ENCODE peak calls at places on chromosomes 3 and 15, in nine cellular contexts. M is T-helper 1 cell; V is activated effector memory CD4-positive, alpha-beta T cell treated with anti-CD3 and anti-CD28 coated beads, Interleukin-2, amount 50 U/mL, for 16 hours; L is GM23338; F is activated CD4-positive, alpha-beta T cell treated with anti-CD3 and anti-CD28 coated beads, Interleukin-2, amount 10 ng/mL, durations not matched to agents 7 days and 5 days; A is effector CD4-positive, alpha-beta T cell; C is SJSA1; H is GM04504; O is AG09309. R is an unnamed sample.
A peak's percentile ranks its signal among the peaks of the same experiment; 100 is the strongest.

GRCh38 chr3:120119846-120120510 is 25.7 kb upstream of the GSK3B start:
- DNase-seq in M (no peak), V (no peak), L (no peak), F (no peak), A (no peak), C (no peak), H (no peak), O (no peak), R (no peak)

GRCh38 chr3:153162513-153163348 is 705 bp downstream of the RAP2B start:
- DNase-seq in M (peak; percentile 19), V (peak; percentile 81), L (peak; percentile 56), F (peak; percentile 43), A (peak; percentile 18), C (peak; percentile 46), H (no peak), O (no peak), R (peak; percentile 17)

GRCh38 chr3:17645074-17645698 is 97.2 kb downstream of the TBC1D5 start:
- DNase-seq in M (no peak), V (no peak), L (peak; percentile 86), F (peak; percentile 11), A (no peak), C (no peak), H (no peak), O (no peak), R (peak; percentile 8)

GRCh38 chr3:119498188-119498987 is at the start of gene TIMMDC1:
- DNase-seq in M (peak; percentile 95), V (peak; percentile 100), L (peak; percentile 99), F (peak; percentile 98), A (peak; percentile 96), C (peak; percentile 94), H (peak; percentile 92), O (peak; percentile 77), R (peak; percentile 80)

GRCh38 chr3:169591983-169592644 is 71.4 kb downstream of the MECOM start:
- DNase-seq in M (no peak), V (no peak), L (no peak), F (no peak), A (no peak), C (no peak), H (no peak), O (no peak), R (no peak)

GRCh38 chr15:29822100-29822684 is at the start of gene TJP1:
- DNase-seq in M (no peak), V (no peak), L (peak; percentile 88), F (no peak), A (no peak), C (peak; percentile 85), H (peak; percentile 56), O (no peak), R (peak; percentile 55)

GRCh38 chr3:22859618-22860017 is 343.5 kb upstream of the UBE2E2 start:
- DNase-seq in M (no peak), V (no peak), L (no peak), F (no peak), A (no peak), C (no peak), H (no peak), O (no peak), R (no peak)

GRCh38 chr3:107065094-107065861 is 312.0 kb upstream of the CCDC54 start:
- DNase-seq in M (no peak), V (no peak), L (no peak), F (no peak), A (no peak), C (no peak), H (no peak), O (no peak), R (no peak)

GRCh38 chr3:156826896-156827882 is 1.0 kb downstream of the LEKR1 start:
- DNase-seq in M (no peak), V (no peak), L (peak; percentile 74), F (no peak), A (no peak), C (no peak), H (no peak), O (no peak), R (peak; percentile 38)

GRCh38 chr3:149120051-149120972 is 9.1 kb upstream of the HPS3 start:
- DNase-seq in M (no peak), V (no peak), L (peak; percentile 83), F (peak; percentile 46), A (peak; percentile 12), C (no peak), H (peak; percentile 33), O (peak; percentile 43), R (peak; percentile 54)

GRCh38 chr3:167289435-167289834 is 90.7 kb downstream of the ZBBX start:
- DNase-seq in M (no peak), V (no peak), L (no peak), F (no peak), A (no peak), C (no peak), H (no peak), O (no peak), R (no peak)

GRCh38 chr3:37852097-37852496 is 9.6 kb upstream of the CTDSPL start:
- DNase-seq in M (no peak), V (no peak), L (no peak), F (no peak), A (no peak), C (no peak), H (no peak), O (no peak), R (no peak)

GRCh38 chr3:161893972-161894371 is 397.4 kb downstream of the OTOL1 start:
- DNase-seq in M (no peak), V (no peak), L (no peak), F (no peak), A (no peak), C (no peak), H (no peak), O (peak; percentile 70), R (no peak)

GRCh38 chr3:150408232-150409124 is at the start of gene TSC22D2:
- DNase-seq in M (peak; percentile 95), V (peak; percentile 99), L (peak; percentile 75), F (peak; percentile 93), A (peak; percentile 96), C (peak; percentile 95), H (peak; percentile 85), O (no peak), R (peak; percentile 97)

GRCh38 chr3:69671082-69671952 is 67.9 kb upstream of the MITF start:
- DNase-seq in M (no peak), V (no peak), L (peak; percentile 63), F (peak; percentile 21), A (no peak), C (no peak), H (peak; percentile 14), O (no peak), R (peak; percentile 17)

GRCh38 chr3:142447308-142447851 is 457 bp downstream of the XRN1 start:
- DNase-seq in M (peak; percentile 29), V (peak; percentile 79), L (peak; percentile 49), F (peak; percentile 50), A (peak; percentile 28), C (peak; percentile 49), H (peak; percentile 18), O (no peak), R (peak; percentile 52)

GRCh38 chr3:112004664-112005063 is 5.9 kb downstream of the TAGLN3 start:
- DNase-seq in M (no peak), V (no peak), L (no peak), F (no peak), A (no peak), C (no peak), H (no peak), O (no peak), R (no peak)

GRCh38 chr3:197540961-197541377 is 14.8 kb downstream of the BDH1 start:
- DNase-seq in M (no peak), V (no peak), L (peak; percentile 75), F (no peak), A (no peak), C (no peak), H (no peak), O (no peak), R (no peak)

GRCh38 chr3:104992618-104993017 is 374.1 kb upstream of the ALCAM start:
- DNase-seq in M (no peak), V (no peak), L (no peak), F (no peak), A (no peak), C (no peak), H (no peak), O (no peak), R (no peak)

GRCh38 chr15:52464040-52464439 is 64.6 kb downstream of the MYO5A start:
- DNase-seq in M (no peak), V (no peak), L (no peak), F (no peak), A (no peak), C (no peak), H (no peak), O (no peak), R (no peak)

GRCh38 chr3:167854846-167855245 is 119.3 kb downstream of the SERPINI1 start:
- DNase-seq in M (no peak), V (no peak), L (no peak), F (no peak), A (no peak), C (no peak), H (no peak), O (no peak), R (no peak)

GRCh38 chr3:50519471-50520089 is 16.1 kb upstream of the CACNA2D2 start:
- DNase-seq in M (peak; percentile 62), V (peak; percentile 89), L (peak; percentile 89), F (peak; percentile 82), A (peak; percentile 68), C (peak; percentile 51), H (peak; percentile 6), O (no peak), R (peak; percentile 57)

GRCh38 chr15:78208887-78209645 is 25.3 kb downstream of the ACSBG1 start:
- DNase-seq in M (no peak), V (peak; percentile 9), L (no peak), F (peak; percentile 3), A (no peak), C (no peak), H (no peak), O (no peak), R (no peak)

GRCh38 chr15:89383635-89384604 is 49.3 kb upstream of the POLG start:
- DNase-seq in M (no peak), V (no peak), L (peak; percentile 39), F (no peak), A (no peak), C (no peak), H (no peak), O (no peak), R (peak; percentile 34)

GRCh38 chr3:72200332-72200731 is 415.4 kb upstream of the PROK2 start:
- DNase-seq in M (no peak), V (no peak), L (no peak), F (no peak), A (no peak), C (no peak), H (no peak), O (no peak), R (no peak)

GRCh38 chr3:143121240-143122088 is 1.9 kb downstream of the CHST2 start:
- DNase-seq in M (peak; percentile 10), V (peak; percentile 85), L (peak; percentile 81), F (peak; percentile 71), A (peak; percentile 45), C (no peak), H (no peak), O (no peak), R (peak; percentile 28)

GRCh38 chr3:99484871-99485270 is 153.5 kb upstream of the COL8A1 start:
- DNase-seq in M (no peak), V (no peak), L (no peak), F (no peak), A (no peak), C (peak; percentile 66), H (no peak), O (no peak), R (no peak)

GRCh38 chr3:129013491-129013891 is 12.4 kb downstream of the EFCC1 start:
- DNase-seq in M (no peak), V (peak; percentile 55), L (peak; percentile 55), F (no peak), A (no peak), C (no peak), H (no peak), O (no peak), R (no peak)

GRCh38 chr3:28317438-28318022 is 31.0 kb upstream of the ZCWPW2 start:
- DNase-seq in M (peak; percentile 33), V (no peak), L (peak; percentile 74), F (peak; percentile 58), A (peak; percentile 8), C (no peak), H (peak; percentile 14), O (no peak), R (peak; percentile 37)

GRCh38 chr3:14453368-14453710 is 50.9 kb downstream of the SLC6A6 start:
- DNase-seq in M (no peak), V (no peak), L (no peak), F (no peak), A (no peak), C (no peak), H (no peak), O (no peak), R (no peak)

GRCh38 chr3:127652246-127652995 is 20.3 kb upstream of the ABTB1 start:
- DNase-seq in M (no peak), V (peak; percentile 72), L (peak; percentile 91), F (peak; percentile 40), A (no peak), C (peak; percentile 61), H (no peak), O (no peak), R (peak; percentile 21)